ENCODE peak calls at places on chromosome 4, in four cellular contexts. A, K, F and I are unnamed samples.
A peak's percentile ranks its signal among the peaks of the same experiment; 100 is the strongest.

GRCh38 chr4:189021831-189022230 is 882.6 kb downstream of the TRIML1 start:
- DNase-seq in A (peak; percentile 67), K (peak; percentile 51), F (no peak), I (peak; percentile 81)

GRCh38 chr4:165502919-165503907 is 124.4 kb downstream of the CPE start:
- DNase-seq in A (peak; percentile 5), K (no peak), F (no peak), I (peak; percentile 65)

GRCh38 chr4:120156115-120156718 is 89.6 kb upstream of the MAD2L1 start:
- DNase-seq in A (peak; percentile 80), K (no peak), F (no peak), I (peak; percentile 79)

GRCh38 chr4:77172336-77172735 is 15.3 kb downstream of the CCNG2 start:
- DNase-seq in A (peak; percentile 95), K (no peak), F (no peak), I (no peak)

GRCh38 chr4:172202480-172203076 is 389.4 kb downstream of the GALNTL6 start:
- DNase-seq in A (peak; percentile 18), K (no peak), F (no peak), I (peak; percentile 54)

GRCh38 chr4:96162631-96163030 is 322.7 kb downstream of the PDHA2 start:
- DNase-seq in A (no peak), K (no peak), F (no peak), I (no peak)

GRCh38 chr4:85966308-85966882 is 393.5 kb downstream of the MAPK10 start:
- DNase-seq in A (no peak), K (no peak), F (no peak), I (no peak)

GRCh38 chr4:184267673-184268573 is 50.2 kb upstream of the ENPP6 start:
- DNase-seq in A (peak; percentile 97), K (peak; percentile 5), F (no peak), I (peak; percentile 33)

GRCh38 chr4:158678767-158679166 is 6.7 kb downstream of the ETFDH start:
- DNase-seq in A (no peak), K (no peak), F (no peak), I (no peak)

GRCh38 chr4:169103966-169104412 is 93.9 kb upstream of the CBR4 start:
- DNase-seq in A (no peak), K (peak; percentile 77), F (peak; percentile 59), I (peak; percentile 60)

GRCh38 chr4:141036786-141037185 is 96.5 kb downstream of the RNF150 start:
- DNase-seq in A (peak; percentile 23), K (no peak), F (no peak), I (no peak)

GRCh38 chr4:15765910-15766703 is 12.0 kb upstream of the CD38 start:
- DNase-seq in A (no peak), K (no peak), F (no peak), I (no peak)

GRCh38 chr4:106409901-106410889 is 41.6 kb upstream of the GIMD1 start:
- DNase-seq in A (no peak), K (peak; percentile 58), F (peak; percentile 55), I (peak; percentile 65)

GRCh38 chr4:164212134-164212533 is 541.8 kb upstream of the SMIM31 start:
- DNase-seq in A (no peak), K (no peak), F (no peak), I (peak; percentile 16)

GRCh38 chr4:30714408-30715031 is 5.6 kb upstream of the PCDH7 start:
- DNase-seq in A (peak; percentile 59), K (peak; percentile 55), F (peak; percentile 53), I (peak; percentile 83)

GRCh38 chr4:10619220-10619619 is 65.3 kb downstream of the CLNK start:
- DNase-seq in A (peak; percentile 38), K (no peak), F (no peak), I (no peak)

GRCh38 chr4:155572106-155572703 is 94.4 kb upstream of the GUCY1A1 start:
- DNase-seq in A (peak; percentile 17), K (no peak), F (no peak), I (no peak)

GRCh38 chr4:80263541-80264351 is 2.7 kb upstream of the FGF5 start:
- DNase-seq in A (no peak), K (peak; percentile 44), F (peak; percentile 66), I (peak; percentile 73)

GRCh38 chr4:111323916-111324315 is 701.0 kb upstream of the PITX2 start:
- DNase-seq in A (peak; percentile 39), K (no peak), F (no peak), I (peak; percentile 13)

GRCh38 chr4:180060159-180060889 is 2182.9 kb upstream of the TENM3 start:
- DNase-seq in A (peak; percentile 37), K (no peak), F (no peak), I (peak; percentile 28)

GRCh38 chr4:11252149-11252548 is 176.5 kb downstream of the HS3ST1 start:
- DNase-seq in A (no peak), K (peak; percentile 51), F (no peak), I (peak; percentile 82)

GRCh38 chr4:76194325-76194724 is 19.3 kb downstream of the SCARB2 start:
- DNase-seq in A (peak; percentile 94), K (no peak), F (no peak), I (no peak)

GRCh38 chr4:140556372-140557085 is 12.2 kb downstream of the UCP1 start:
- DNase-seq in A (no peak), K (no peak), F (no peak), I (peak; percentile 10)

GRCh38 chr4:3483471-3483921 is 20.4 kb downstream of the DOK7 start:
- DNase-seq in A (no peak), K (no peak), F (no peak), I (no peak)

GRCh38 chr4:118352843-118353373 is at the start of gene PRSS12:
- DNase-seq in A (peak; percentile 75), K (peak; percentile 86), F (peak; percentile 94), I (peak; percentile 89)

DNA sequence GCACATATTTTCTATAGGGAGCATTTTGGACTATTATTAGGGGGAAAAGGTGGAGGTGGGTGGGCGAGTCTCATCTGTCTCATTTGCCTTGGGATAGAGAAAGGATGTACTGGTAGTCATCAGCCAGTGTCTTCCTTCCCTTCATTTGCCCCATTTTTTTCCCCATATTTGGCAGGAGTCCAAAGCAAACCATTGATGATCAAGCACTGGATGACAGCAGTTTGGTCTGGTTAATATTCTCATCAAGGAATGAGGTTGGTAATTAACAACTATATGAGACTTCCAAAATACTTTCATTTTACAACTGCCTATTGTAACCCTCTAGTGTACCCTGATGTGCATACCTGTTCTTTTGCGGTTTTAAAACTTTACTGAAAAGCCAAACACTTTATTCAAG is 22.6 kb upstream of the IGFBP7 start:
- DNase-seq in A (no peak), K (no peak), F (no peak), I (no peak)
- H2BK5ac ChIP-seq in A (no peak overlapping the region), K (no peak overlapping the region), F (no peak overlapping the region), I (no peak overlapping the region)

GRCh38 chr4:48706741-48707140 is 73.3 kb downstream of the FRYL start:
- DNase-seq in A (no peak), K (no peak), F (no peak), I (no peak)
- H4K5ac ChIP-seq in A (no peak overlapping the region), K (no peak overlapping the region), F (no peak overlapping the region), I (no peak overlapping the region)

DNA sequence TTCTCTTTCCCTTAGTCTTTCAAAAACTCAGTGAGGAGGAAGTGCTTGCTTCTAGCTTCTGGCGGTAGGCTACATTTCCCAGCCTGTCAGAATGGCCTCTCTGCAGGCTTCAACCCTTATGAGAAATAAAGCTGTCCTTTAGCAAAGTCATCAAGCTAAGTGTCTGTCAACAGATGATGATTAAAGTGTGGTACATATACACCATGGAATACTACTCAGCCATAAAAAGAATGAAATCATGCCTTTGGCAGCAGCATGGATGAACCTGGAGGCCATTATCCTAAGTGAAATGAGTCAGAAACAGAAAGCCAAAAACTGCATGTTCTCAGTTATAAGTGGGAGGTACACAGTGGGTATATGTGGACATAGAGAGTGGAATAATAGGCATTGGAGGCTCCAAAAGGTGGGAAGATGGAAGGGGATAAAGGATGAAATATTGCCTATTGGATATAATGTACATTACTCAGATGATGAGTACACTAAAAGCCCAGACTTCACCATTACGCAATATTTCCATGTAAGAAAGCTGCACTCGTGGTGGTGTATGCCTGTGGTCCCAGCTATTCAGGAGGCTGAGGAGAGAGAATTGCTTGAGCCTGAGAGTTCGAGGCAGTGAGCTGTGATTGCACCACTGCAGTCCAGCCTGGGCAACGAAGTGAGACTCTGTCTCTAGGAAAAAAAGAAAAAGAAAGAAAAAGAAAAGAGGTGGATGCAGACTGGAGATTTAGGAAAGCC is 7.9 kb downstream of the TRIM2 start:
- DNase-seq in A (peak; percentile 77), K (no peak), F (no peak), I (no peak)
- H3K23ac ChIP-seq in A (no peak overlapping the region), K (no peak overlapping the region), F (no peak overlapping the region), I (no peak overlapping the region)

DNA sequence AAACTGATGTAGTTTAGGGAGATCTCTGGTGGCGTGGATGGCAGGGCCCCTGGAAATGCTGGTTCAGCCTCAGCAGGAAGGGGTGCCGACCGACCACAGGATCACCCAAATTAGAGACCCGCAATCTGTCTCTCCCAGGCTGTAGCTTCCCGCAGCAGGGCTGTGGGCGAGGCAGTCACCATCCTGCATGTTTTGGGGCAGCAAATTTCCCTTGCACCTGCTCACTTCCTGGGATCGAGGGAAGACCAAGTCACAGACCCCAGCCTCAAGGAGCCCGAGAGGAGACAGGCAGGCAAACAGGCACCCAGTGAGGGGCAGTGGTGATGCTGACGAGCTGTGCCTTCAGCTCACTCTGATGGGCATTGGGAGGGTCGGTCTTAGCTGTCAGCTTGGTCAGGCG is 21.2 kb upstream of the GPR78 start:
- DNase-seq in A (no peak), K (no peak), F (no peak), I (no peak)
- H2BK5ac ChIP-seq in A (no peak overlapping the region), K (no peak overlapping the region), F (no peak overlapping the region), I (peak overlapping the region; percentile 0)

GRCh38 chr4:134666640-134667039 is 465.1 kb upstream of the PABPC4L start:
- DNase-seq in A (no peak), K (no peak), F (no peak), I (no peak)
- H4K5ac ChIP-seq in A (no peak overlapping the region), K (no peak overlapping the region), F (no peak overlapping the region), I (no peak overlapping the region)

GRCh38 chr4:13657016-13657415 is 29.5 kb upstream of the BOD1L1 start:
- DNase-seq in A (no peak), K (no peak), F (no peak), I (no peak)

GRCh38 chr4:13653356-13653755 is 25.8 kb upstream of the BOD1L1 start:
- DNase-seq in A (no peak), K (no peak), F (no peak), I (peak; percentile 64)

GRCh38 chr4:13659341-13660070 is 32.0 kb upstream of the BOD1L1 start:
- DNase-seq in A (no peak), K (no peak), F (no peak), I (no peak)

GRCh38 chr4:13656569-13656988 is 29.1 kb upstream of the BOD1L1 start:
- DNase-seq in A (peak; percentile 74), K (peak; percentile 34), F (peak; percentile 67), I (peak; percentile 35)

DNA sequence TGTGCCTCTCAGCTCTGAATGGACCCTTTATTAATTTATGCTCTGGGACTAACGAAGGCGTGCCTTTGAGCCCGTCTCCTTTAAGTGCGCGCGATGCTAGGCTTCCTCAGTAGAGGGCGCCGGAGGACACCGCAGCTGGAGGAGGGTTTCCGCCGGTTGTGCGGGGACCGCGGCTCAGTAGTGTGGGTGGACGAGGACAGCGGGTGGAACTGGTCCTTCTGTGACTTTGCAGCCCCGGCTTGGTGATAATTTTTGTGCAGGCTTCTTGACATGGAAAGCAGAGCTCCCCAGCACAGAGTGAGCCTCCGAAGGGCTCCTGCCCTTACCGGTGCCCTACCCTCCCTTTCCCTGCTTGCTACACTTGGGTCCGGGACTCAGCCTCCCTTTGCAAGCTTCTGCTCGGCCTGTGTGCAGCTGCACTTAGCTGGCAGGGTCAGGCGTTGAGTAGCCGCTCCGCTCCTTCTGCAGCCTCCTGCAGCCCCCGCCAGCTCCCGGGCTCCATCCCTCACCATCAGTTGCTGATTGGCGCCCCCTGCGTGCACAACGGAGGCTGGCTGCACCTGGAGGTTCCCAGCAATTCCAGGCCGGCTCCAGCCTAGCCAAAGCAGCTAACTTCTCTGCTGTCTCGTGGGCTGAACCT is 26.8 kb upstream of the BOD1L1 start:
- DNase-seq in A (peak; percentile 68), K (peak; percentile 90), F (peak; percentile 93), I (peak; percentile 87)
- H3K23ac ChIP-seq in A (peak overlapping the region; percentile 53), K (no peak overlapping the region), F (no peak overlapping the region), I (no peak overlapping the region)